ENCODE peak calls at places on chromosome 14, in seven cellular contexts. One of them, this sample, is unnamed.

GRCh38 chr14:22994762-22995275 is 12.5 kb upstream of the AJUBA start:
- DNase-seq in NAMALWA: peak
- DNase-seq in adrenal gland: peak
- DNase-seq in PC-9: no peak
- DNase-seq in HuH-7.5: no peak
- DNase-seq in EL: peak
- DNase-seq in mesenchymal stem cell: peak
- DNase-seq in this sample: peak

GRCh38 chr14:23670489-23670888 is 34.3 kb downstream of the DHRS2 start:
- DNase-seq in PC-9: no peak
- DNase-seq in mesenchymal stem cell: no peak
- DNase-seq in NAMALWA: no peak
- DNase-seq in adrenal gland: no peak
- DNase-seq in HuH-7.5: no peak
- DNase-seq in EL: no peak
- DNase-seq in this sample: no peak

GRCh38 chr14:90500665-90501370 is 104.0 kb downstream of the CALM1 start:
- DNase-seq in PC-9: no peak
- DNase-seq in NAMALWA: no peak
- DNase-seq in adrenal gland: no peak
- DNase-seq in HuH-7.5: no peak
- DNase-seq in mesenchymal stem cell: no peak
- DNase-seq in EL: no peak
- DNase-seq in this sample: peak

GRCh38 chr14:30790827-30791226 is 83.5 kb upstream of the COCH start:
- DNase-seq in EL: no peak
- DNase-seq in mesenchymal stem cell: no peak
- DNase-seq in adrenal gland: no peak
- DNase-seq in PC-9: no peak
- DNase-seq in NAMALWA: no peak
- DNase-seq in HuH-7.5: no peak
- DNase-seq in this sample: no peak

GRCh38 chr14:96962337-96962736 is 165.2 kb downstream of the VRK1 start:
- DNase-seq in mesenchymal stem cell: no peak
- DNase-seq in PC-9: no peak
- DNase-seq in adrenal gland: no peak
- DNase-seq in EL: no peak
- DNase-seq in HuH-7.5: no peak
- DNase-seq in NAMALWA: peak
- DNase-seq in this sample: peak

GRCh38 chr14:84390010-84390409 is 1139.9 kb upstream of the FLRT2 start:
- DNase-seq in HuH-7.5: no peak
- DNase-seq in PC-9: no peak
- DNase-seq in EL: no peak
- DNase-seq in NAMALWA: no peak
- DNase-seq in mesenchymal stem cell: no peak
- DNase-seq in adrenal gland: no peak
- DNase-seq in this sample: no peak

GRCh38 chr14:64137657-64138290 is 156.4 kb downstream of the ESR2 start:
- DNase-seq in NAMALWA: no peak
- DNase-seq in mesenchymal stem cell: peak
- DNase-seq in HuH-7.5: peak
- DNase-seq in adrenal gland: peak
- DNase-seq in EL: no peak
- DNase-seq in PC-9: no peak
- DNase-seq in this sample: peak

GRCh38 chr14:77324816-77325745 is 4.2 kb downstream of the GSTZ1 start:
- DNase-seq in adrenal gland: no peak
- DNase-seq in EL: no peak
- DNase-seq in mesenchymal stem cell: no peak
- DNase-seq in NAMALWA: no peak
- DNase-seq in PC-9: no peak
- DNase-seq in HuH-7.5: no peak
- DNase-seq in this sample: no peak

GRCh38 chr14:35879654-35880249 is 53.6 kb downstream of the BRMS1L start:
- DNase-seq in EL: peak
- DNase-seq in adrenal gland: no peak
- DNase-seq in NAMALWA: peak
- DNase-seq in HuH-7.5: no peak
- DNase-seq in mesenchymal stem cell: peak
- DNase-seq in PC-9: no peak
- DNase-seq in this sample: peak

GRCh38 chr14:63725786-63726185 is 2.1 kb downstream of the SGPP1 start:
- DNase-seq in EL: no peak
- DNase-seq in HuH-7.5: no peak
- DNase-seq in adrenal gland: no peak
- DNase-seq in PC-9: no peak
- DNase-seq in NAMALWA: peak
- DNase-seq in mesenchymal stem cell: peak
- DNase-seq in this sample: no peak

GRCh38 chr14:100059433-100059781 is 5.8 kb upstream of the EVL start:
- DNase-seq in HuH-7.5: peak
- DNase-seq in NAMALWA: no peak
- DNase-seq in EL: no peak
- DNase-seq in mesenchymal stem cell: no peak
- DNase-seq in adrenal gland: no peak
- DNase-seq in PC-9: peak
- DNase-seq in this sample: no peak

GRCh38 chr14:54762296-54762695 is 140.3 kb downstream of the GCH1 start:
- DNase-seq in HuH-7.5: no peak
- DNase-seq in NAMALWA: no peak
- DNase-seq in adrenal gland: no peak
- DNase-seq in mesenchymal stem cell: no peak
- DNase-seq in EL: no peak
- DNase-seq in PC-9: no peak
- DNase-seq in this sample: no peak

GRCh38 chr14:105426416-105427130 is 6.9 kb downstream of the MTA1 start:
- DNase-seq in NAMALWA: no peak
- DNase-seq in mesenchymal stem cell: no peak
- DNase-seq in EL: no peak
- DNase-seq in adrenal gland: no peak
- DNase-seq in HuH-7.5: no peak
- DNase-seq in PC-9: no peak
- DNase-seq in this sample: no peak

GRCh38 chr14:36524874-36525745 is 5.1 kb upstream of the NKX2-1 start:
- DNase-seq in EL: peak
- DNase-seq in PC-9: no peak
- DNase-seq in HuH-7.5: peak
- DNase-seq in mesenchymal stem cell: no peak
- DNase-seq in NAMALWA: peak
- DNase-seq in adrenal gland: peak
- DNase-seq in this sample: peak

GRCh38 chr14:104913413-104913812 is 11.3 kb upstream of the PLD4 start:
- DNase-seq in EL: no peak
- DNase-seq in NAMALWA: no peak
- DNase-seq in HuH-7.5: no peak
- DNase-seq in PC-9: no peak
- DNase-seq in adrenal gland: no peak
- DNase-seq in mesenchymal stem cell: no peak
- DNase-seq in this sample: no peak

GRCh38 chr14:70857499-70857895 is 48.2 kb upstream of the MAP3K9 start:
- DNase-seq in HuH-7.5: no peak
- DNase-seq in EL: peak
- DNase-seq in PC-9: no peak
- DNase-seq in NAMALWA: no peak
- DNase-seq in adrenal gland: no peak
- DNase-seq in mesenchymal stem cell: peak
- DNase-seq in this sample: no peak

GRCh38 chr14:61106627-61107147 is 125.6 kb downstream of the SLC38A6 start:
- DNase-seq in mesenchymal stem cell: no peak
- DNase-seq in HuH-7.5: no peak
- DNase-seq in EL: no peak
- DNase-seq in PC-9: no peak
- DNase-seq in adrenal gland: no peak
- DNase-seq in NAMALWA: peak
- DNase-seq in this sample: peak

GRCh38 chr14:92475451-92476187 is 38.0 kb upstream of the RIN3 start:
- DNase-seq in PC-9: no peak
- DNase-seq in NAMALWA: no peak
- DNase-seq in HuH-7.5: no peak
- DNase-seq in mesenchymal stem cell: no peak
- DNase-seq in adrenal gland: peak
- DNase-seq in EL: no peak
- DNase-seq in this sample: no peak

GRCh38 chr14:33931439-33931838 is 19.4 kb downstream of the EGLN3 start:
- DNase-seq in mesenchymal stem cell: no peak
- DNase-seq in PC-9: peak
- DNase-seq in adrenal gland: no peak
- DNase-seq in NAMALWA: no peak
- DNase-seq in EL: no peak
- DNase-seq in HuH-7.5: no peak
- DNase-seq in this sample: no peak

GRCh38 chr14:55329999-55330710 is 58.9 kb downstream of the FBXO34 start:
- DNase-seq in EL: peak
- DNase-seq in mesenchymal stem cell: no peak
- DNase-seq in PC-9: no peak
- DNase-seq in adrenal gland: no peak
- DNase-seq in NAMALWA: no peak
- DNase-seq in HuH-7.5: no peak
- DNase-seq in this sample: no peak

GRCh38 chr14:81384900-81385299 is 15.2 kb downstream of the STON2 start:
- DNase-seq in mesenchymal stem cell: no peak
- DNase-seq in PC-9: peak
- DNase-seq in EL: peak
- DNase-seq in NAMALWA: no peak
- DNase-seq in adrenal gland: no peak
- DNase-seq in HuH-7.5: no peak
- DNase-seq in this sample: no peak

GRCh38 chr14:81023095-81023710 is 67.8 kb downstream of the TSHR start:
- DNase-seq in mesenchymal stem cell: no peak
- DNase-seq in adrenal gland: no peak
- DNase-seq in PC-9: no peak
- DNase-seq in NAMALWA: no peak
- DNase-seq in EL: no peak
- DNase-seq in HuH-7.5: no peak
- DNase-seq in this sample: no peak

GRCh38 chr14:85214471-85214870 is 315.5 kb upstream of the FLRT2 start:
- DNase-seq in adrenal gland: no peak
- DNase-seq in EL: peak
- DNase-seq in mesenchymal stem cell: no peak
- DNase-seq in HuH-7.5: no peak
- DNase-seq in NAMALWA: no peak
- DNase-seq in PC-9: no peak
- DNase-seq in this sample: no peak

GRCh38 chr14:88248606-88249005 is 74.5 kb downstream of the KCNK10 start:
- DNase-seq in HuH-7.5: no peak
- DNase-seq in mesenchymal stem cell: no peak
- DNase-seq in adrenal gland: no peak
- DNase-seq in NAMALWA: no peak
- DNase-seq in EL: no peak
- DNase-seq in PC-9: no peak
- DNase-seq in this sample: no peak

GRCh38 chr14:64407329-64407728 is 19.2 kb downstream of the MTHFD1 start:
- DNase-seq in HuH-7.5: no peak
- DNase-seq in mesenchymal stem cell: no peak
- DNase-seq in NAMALWA: no peak
- DNase-seq in PC-9: no peak
- DNase-seq in adrenal gland: no peak
- DNase-seq in EL: no peak
- DNase-seq in this sample: peak

GRCh38 chr14:79279645-79280399 is 931.5 kb downstream of the DIO2 start:
- DNase-seq in mesenchymal stem cell: peak
- DNase-seq in EL: peak
- DNase-seq in NAMALWA: no peak
- DNase-seq in PC-9: no peak
- DNase-seq in adrenal gland: no peak
- DNase-seq in HuH-7.5: no peak
- DNase-seq in this sample: no peak

GRCh38 chr14:94575730-94576585 is 5.3 kb upstream of the SERPINA5 start:
- DNase-seq in adrenal gland: peak
- DNase-seq in EL: peak
- DNase-seq in mesenchymal stem cell: no peak
- DNase-seq in HuH-7.5: no peak
- DNase-seq in NAMALWA: no peak
- DNase-seq in PC-9: peak
- DNase-seq in this sample: no peak

GRCh38 chr14:76337619-76338545 is 38.1 kb upstream of the ESRRB start:
- DNase-seq in HuH-7.5: no peak
- DNase-seq in PC-9: no peak
- DNase-seq in EL: peak
- DNase-seq in adrenal gland: no peak
- DNase-seq in NAMALWA: no peak
- DNase-seq in mesenchymal stem cell: no peak
- DNase-seq in this sample: no peak

GRCh38 chr14:106039400-106039799 is 513.0 kb downstream of the TMEM121 start:
- DNase-seq in EL: no peak
- DNase-seq in NAMALWA: peak
- DNase-seq in adrenal gland: peak
- DNase-seq in PC-9: no peak
- DNase-seq in mesenchymal stem cell: no peak
- DNase-seq in HuH-7.5: no peak
- DNase-seq in this sample: peak

GRCh38 chr14:63288853-63289252 is 29.9 kb downstream of the GPHB5 start:
- DNase-seq in EL: no peak
- DNase-seq in NAMALWA: no peak
- DNase-seq in PC-9: no peak
- DNase-seq in adrenal gland: no peak
- DNase-seq in HuH-7.5: no peak
- DNase-seq in mesenchymal stem cell: no peak
- DNase-seq in this sample: peak

GRCh38 chr14:71247106-71247505 is 339.8 kb downstream of the PCNX1 start:
- DNase-seq in adrenal gland: no peak
- DNase-seq in NAMALWA: no peak
- DNase-seq in EL: no peak
- DNase-seq in HuH-7.5: no peak
- DNase-seq in PC-9: no peak
- DNase-seq in mesenchymal stem cell: no peak
- DNase-seq in this sample: no peak

GRCh38 chr14:104247336-104248202 is 109.2 kb downstream of the KIF26A start:
- DNase-seq in mesenchymal stem cell: no peak
- DNase-seq in adrenal gland: no peak
- DNase-seq in EL: no peak
- DNase-seq in HuH-7.5: no peak
- DNase-seq in PC-9: no peak
- DNase-seq in NAMALWA: no peak
- DNase-seq in this sample: no peak

GRCh38 chr14:60652674-60653387 is 3.6 kb upstream of the SIX1 start:
- DNase-seq in NAMALWA: no peak
- DNase-seq in adrenal gland: no peak
- DNase-seq in HuH-7.5: no peak
- DNase-seq in EL: no peak
- DNase-seq in mesenchymal stem cell: no peak
- DNase-seq in PC-9: no peak
- DNase-seq in this sample: no peak

GRCh38 chr14:95296595-95297365 is 22.9 kb downstream of the CLMN start:
- DNase-seq in EL: no peak
- DNase-seq in mesenchymal stem cell: no peak
- DNase-seq in adrenal gland: no peak
- DNase-seq in HuH-7.5: no peak
- DNase-seq in PC-9: peak
- DNase-seq in NAMALWA: no peak
- DNase-seq in this sample: no peak